ENCODE peak calls at places on chromosomes 3 and 15, in six cellular contexts. M is HepG2, O is K562, J is HCT116, S is SK-N-SH, E is GM12878. Q is an unnamed sample.

GRCh38 chr15:81966628-81967027 is 79.2 kb downstream of the MEX3B start:
- DNase-seq in M (no peak), O (no peak), J (no peak), S (no peak), E (no peak), Q (no peak)

GRCh38 chr3:101156787-101157345 is 163.5 kb downstream of the IMPG2 start:
- DNase-seq in M (no peak), O (no peak), J (no peak), S (no peak), E (no peak), Q (no peak)

GRCh38 chr3:196660381-196661166 is 21.1 kb downstream of the NRROS start:
- DNase-seq in M (no peak), O (no peak), J (no peak), S (no peak), E (no peak), Q (no peak)

GRCh38 chr3:120637836-120638559 is 41.9 kb downstream of the NDUFB4 start:
- DNase-seq in M (no peak), O (no peak), J (no peak), S (no peak), E (no peak), Q (no peak)

GRCh38 chr3:30437172-30437571 is 169.2 kb upstream of the TGFBR2 start:
- DNase-seq in M (no peak), O (no peak), J (no peak), S (no peak), E (no peak), Q (no peak)

GRCh38 chr3:174505266-174505665 is 353.9 kb upstream of the NAALADL2 start:
- DNase-seq in M (no peak), O (no peak), J (no peak), S (no peak), E (no peak), Q (no peak)

GRCh38 chr15:90889313-90889730 is 5.0 kb downstream of the FES start:
- DNase-seq in M (no peak), O (no peak), J (no peak), S (no peak), E (no peak), Q (no peak)

GRCh38 chr15:96701443-96701842 is 370.9 kb downstream of the NR2F2 start:
- DNase-seq in M (no peak), O (no peak), J (no peak), S (no peak), E (no peak), Q (no peak)

GRCh38 chr3:112338021-112338726 is 5.2 kb downstream of the CD200 start:
- DNase-seq in M (no peak), O (no peak), J (no peak), S (no peak), E (no peak), Q (no peak)

GRCh38 chr3:79846148-79846933 is 78.5 kb upstream of the ROBO1 start:
- DNase-seq in M (peak; percentile 34), O (peak; percentile 4), J (no peak), S (no peak), E (no peak), Q (no peak)

GRCh38 chr3:181554233-181554765 is 157.4 kb upstream of the SOX2 start:
- DNase-seq in M (no peak), O (no peak), J (no peak), S (no peak), E (no peak), Q (no peak)

GRCh38 chr3:132629928-132630327 is 29.7 kb downstream of the ACAD11 start:
- DNase-seq in M (no peak), O (no peak), J (no peak), S (no peak), E (no peak), Q (no peak)

GRCh38 chr15:79307251-79307650 is 3.7 kb upstream of the TMED3 start:
- DNase-seq in M (no peak), O (no peak), J (no peak), S (no peak), E (no peak), Q (no peak)

GRCh38 chr15:49255966-49256759 is 86.1 kb downstream of the GALK2 start:
- DNase-seq in M (no peak), O (no peak), J (no peak), S (no peak), E (no peak), Q (no peak)

GRCh38 chr3:38332202-38332601 is 14.4 kb upstream of the XYLB start:
- DNase-seq in M (no peak), O (no peak), J (no peak), S (no peak), E (no peak), Q (no peak)

DNA sequence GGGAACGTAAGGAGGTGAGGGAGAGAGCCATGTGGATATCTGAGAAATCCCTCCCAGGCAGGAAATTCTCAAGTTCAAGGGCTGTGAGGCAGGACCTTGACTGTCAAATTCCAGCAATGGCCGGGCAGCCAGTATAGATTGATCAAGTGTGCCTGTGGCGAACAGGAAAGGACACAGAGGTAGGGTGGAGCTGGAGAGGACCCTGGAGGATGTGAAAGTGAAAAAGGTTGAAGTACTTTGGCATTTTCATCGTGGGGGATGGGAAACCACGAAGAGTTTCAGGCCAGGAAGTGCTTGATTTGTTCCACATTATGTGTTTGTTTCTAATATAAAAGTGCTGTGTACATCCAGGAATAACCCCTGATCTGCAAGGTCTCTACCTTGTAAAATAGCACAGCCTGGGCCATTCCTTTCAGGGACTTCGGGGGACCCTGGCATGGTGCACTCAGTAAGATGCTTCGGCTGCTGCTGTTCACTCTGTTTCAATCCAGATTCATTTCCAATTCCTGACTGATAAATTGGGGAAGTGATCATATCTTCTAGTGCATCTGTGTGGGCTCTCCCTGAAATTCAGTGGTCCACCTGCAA is 156.6 kb downstream of the MCTP2 start:
- DNase-seq in M (no peak), O (no peak), J (no peak), S (no peak), E (peak; percentile 5), Q (no peak)
- TF ChIP-seq SIN3A in M (no peak), O (no peak), J (no peak), S (no peak), E (no peak), Q (no peak)

GRCh38 chr15:39426552-39427532 is 154.0 kb upstream of the THBS1 start:
- DNase-seq in M (no peak), O (peak; percentile 31), J (no peak), S (peak; percentile 41), E (peak; percentile 69), Q (no peak)
- TF ChIP-seq REST in M (no peak), O (no peak), J (no peak), S (no peak), E (no peak), Q (no peak)

GRCh38 chr3:50572158-50572557 is 2.8 kb downstream of the HEMK1 start:
- DNase-seq in M (peak; percentile 66), O (peak; percentile 65), J (no peak), S (peak; percentile 79), E (no peak), Q (peak; percentile 51)
- TF ChIP-seq POLR2AphosphoS5 in M (no peak), O (no peak), J (no peak), S (no peak), E (no peak), Q (no peak)

DNA sequence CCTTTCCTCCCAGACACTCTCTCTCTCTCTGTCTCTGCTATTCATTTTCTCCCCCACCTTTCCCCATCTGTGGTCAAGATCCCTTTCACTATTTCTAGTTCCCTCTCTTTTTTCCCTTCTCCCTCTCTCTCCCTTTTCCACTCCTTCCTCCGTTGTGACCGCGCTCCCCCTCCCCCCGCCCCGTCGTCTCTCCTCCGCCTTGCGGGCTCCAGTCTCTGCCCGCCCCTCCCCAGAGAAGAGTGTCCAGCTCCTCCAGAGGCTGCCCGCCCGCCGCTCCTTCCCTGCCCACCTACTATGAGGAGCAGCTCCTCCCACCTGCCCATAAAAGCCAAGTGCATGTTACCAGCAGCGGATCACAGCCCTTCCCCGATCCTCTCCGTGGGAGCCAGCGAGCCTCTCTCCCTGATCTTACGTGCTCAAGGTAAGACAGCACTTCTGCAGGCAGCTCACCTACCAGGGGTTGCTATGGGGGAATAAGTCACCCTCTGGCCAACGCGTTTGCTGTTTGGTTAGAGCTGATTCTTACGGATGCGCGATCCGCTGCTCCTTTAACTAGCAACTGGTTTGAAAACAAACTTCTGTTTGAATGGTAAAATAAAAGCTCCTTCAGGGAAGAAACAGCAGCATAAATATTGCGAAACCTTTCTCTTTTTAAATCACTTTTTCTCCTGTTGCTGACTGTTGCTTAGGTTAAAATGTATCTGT is at the start of gene COL8A1:
- DNase-seq in M (no peak), O (no peak), J (no peak), S (no peak), E (no peak), Q (no peak)
- TF ChIP-seq SIN3A in M (no peak), O (no peak), J (no peak), S (no peak), E (no peak), Q (no peak)

GRCh38 chr3:111173906-111174305 is 102.3 kb downstream of the NECTIN3 start:
- DNase-seq in M (no peak), O (no peak), J (no peak), S (no peak), E (no peak), Q (no peak)
- TF ChIP-seq REST in M (no peak), O (no peak), J (no peak), S (no peak), E (no peak), Q (no peak)